ENCODE peak calls at places on chromosomes 2 and 18, in seven cellular contexts. N, P, O, V, D, A and Y are unnamed samples.
A peak's percentile ranks its signal among the peaks of the same experiment; 100 is the strongest.

GRCh38 chr2:3784731-3785130 is 81.4 kb downstream of the DCDC2C start:
- DNase-seq in N (no peak), P (no peak), O (no peak), V (no peak), D (no peak), A (no peak), Y (no peak)

GRCh38 chr18:30415903-30416302 is 626.6 kb downstream of the DSC3 start:
- DNase-seq in N (no peak), P (no peak), O (no peak), V (no peak), D (no peak), A (no peak), Y (no peak)

GRCh38 chr2:202723746-202724145 is 89.0 kb downstream of the FAM117B start:
- DNase-seq in N (no peak), P (no peak), O (no peak), V (no peak), D (no peak), A (no peak), Y (no peak)

GRCh38 chr2:103959174-103960125 is 894.5 kb upstream of the POU3F3 start:
- DNase-seq in N (no peak), P (no peak), O (no peak), V (no peak), D (peak; percentile 35), A (no peak), Y (no peak)

GRCh38 chr2:8171608-8172007 is 510.2 kb upstream of the ID2 start:
- DNase-seq in N (peak; percentile 40), P (no peak), O (no peak), V (no peak), D (no peak), A (no peak), Y (no peak)

GRCh38 chr2:215423234-215423633 is 12.6 kb downstream of the FN1 start:
- DNase-seq in N (no peak), P (no peak), O (no peak), V (no peak), D (no peak), A (no peak), Y (no peak)

GRCh38 chr18:13726972-13727331 is 479 bp downstream of the RNMT start:
- DNase-seq in N (no peak), P (peak; percentile 41), O (no peak), V (peak; percentile 83), D (no peak), A (no peak), Y (peak; percentile 10)

GRCh38 chr2:127011136-127011740 is 95.7 kb downstream of the BIN1 start:
- DNase-seq in N (peak; percentile 40), P (no peak), O (no peak), V (no peak), D (no peak), A (no peak), Y (no peak)